ENCODE peak calls at places on chromosome 21, in five cellular contexts. W, D, S, P and G are unnamed samples.

GRCh38 chr21:42574234-42575027 is 60.8 kb downstream of the SLC37A1 start:
- DNase-seq in W (peak), D (no peak), S (no peak), P (peak), G (no peak)

GRCh38 chr21:43321111-43321510 is 105.8 kb downstream of the SIK1 start:
- DNase-seq in W (no peak), D (no peak), S (no peak), P (no peak), G (no peak)

GRCh38 chr21:36719614-36720013 is 20.7 kb downstream of the SIM2 start:
- DNase-seq in W (peak), D (no peak), S (no peak), P (no peak), G (no peak)

GRCh38 chr21:43312751-43313169 is 114.2 kb downstream of the SIK1 start:
- DNase-seq in W (peak), D (no peak), S (no peak), P (no peak), G (no peak)

GRCh38 chr21:38488640-38489282 is 9.5 kb downstream of the ERG start:
- DNase-seq in W (no peak), D (peak), S (no peak), P (peak), G (no peak)

GRCh38 chr21:46196733-46197132 is 12.5 kb upstream of the SPATC1L start:
- DNase-seq in W (no peak), D (no peak), S (no peak), P (no peak), G (no peak)

GRCh38 chr21:38244885-38245869 is 11.6 kb upstream of the KCNJ15 start:
- DNase-seq in W (no peak), D (peak), S (no peak), P (peak), G (peak)

GRCh38 chr21:40454057-40454456 is 392.9 kb downstream of the DSCAM start:
- DNase-seq in W (no peak), D (no peak), S (no peak), P (no peak), G (no peak)

GRCh38 chr21:38311765-38312164 is 55.0 kb downstream of the KCNJ15 start:
- DNase-seq in W (no peak), D (no peak), S (no peak), P (no peak), G (no peak)

GRCh38 chr21:27649323-27649722 is 682.4 kb upstream of the ADAMTS5 start:
- DNase-seq in W (no peak), D (no peak), S (no peak), P (peak), G (peak)

GRCh38 chr21:31873696-31874599 is 1.1 kb downstream of the HUNK start:
- DNase-seq in W (peak), D (peak), S (peak), P (no peak), G (no peak)
- TF ChIP-seq POLR2A in W (no peak), D (no peak), S (no peak), P (no peak), G (no peak)

GRCh38 chr21:44478124-44478800 is 23.0 kb downstream of the LRRC3 start:
- DNase-seq in W (no peak), D (no peak), S (no peak), P (no peak), G (no peak)
- TF ChIP-seq POLR2A in W (no peak), D (no peak), S (no peak), P (no peak), G (no peak)

GRCh38 chr21:35019631-35020032 is 29.5 kb downstream of the RUNX1 start:
- DNase-seq in W (peak), D (no peak), S (no peak), P (no peak), G (no peak)

GRCh38 chr21:35023396-35024070 is 25.6 kb downstream of the RUNX1 start:
- DNase-seq in W (no peak), D (no peak), S (no peak), P (no peak), G (no peak)

GRCh38 chr21:35021546-35021945 is 27.6 kb downstream of the RUNX1 start:
- DNase-seq in W (no peak), D (no peak), S (no peak), P (no peak), G (no peak)

GRCh38 chr21:35020902-35021301 is 28.2 kb downstream of the RUNX1 start:
- DNase-seq in W (no peak), D (no peak), S (no peak), P (no peak), G (no peak)

GRCh38 chr21:35020446-35020845 is 28.7 kb downstream of the RUNX1 start:
- DNase-seq in W (no peak), D (no peak), S (no peak), P (no peak), G (no peak)
- TF ChIP-seq POLR2A in W (no peak), D (no peak), S (no peak), P (no peak), G (no peak)

GRCh38 chr21:34667761-34668160 is 1.0 kb upstream of the CLIC6 start:
- DNase-seq in W (no peak), D (no peak), S (no peak), P (no peak), G (no peak)

GRCh38 chr21:34670220-34670961 is 1.6 kb downstream of the CLIC6 start:
- DNase-seq in W (peak), D (no peak), S (no peak), P (no peak), G (no peak)

GRCh38 chr21:34670962-34671348 is 2.2 kb downstream of the CLIC6 start:
- DNase-seq in W (no peak), D (no peak), S (no peak), P (no peak), G (no peak)

GRCh38 chr21:34668803-34669148 is at the start of gene CLIC6:
- DNase-seq in W (peak), D (no peak), S (peak), P (no peak), G (no peak)

DNA sequence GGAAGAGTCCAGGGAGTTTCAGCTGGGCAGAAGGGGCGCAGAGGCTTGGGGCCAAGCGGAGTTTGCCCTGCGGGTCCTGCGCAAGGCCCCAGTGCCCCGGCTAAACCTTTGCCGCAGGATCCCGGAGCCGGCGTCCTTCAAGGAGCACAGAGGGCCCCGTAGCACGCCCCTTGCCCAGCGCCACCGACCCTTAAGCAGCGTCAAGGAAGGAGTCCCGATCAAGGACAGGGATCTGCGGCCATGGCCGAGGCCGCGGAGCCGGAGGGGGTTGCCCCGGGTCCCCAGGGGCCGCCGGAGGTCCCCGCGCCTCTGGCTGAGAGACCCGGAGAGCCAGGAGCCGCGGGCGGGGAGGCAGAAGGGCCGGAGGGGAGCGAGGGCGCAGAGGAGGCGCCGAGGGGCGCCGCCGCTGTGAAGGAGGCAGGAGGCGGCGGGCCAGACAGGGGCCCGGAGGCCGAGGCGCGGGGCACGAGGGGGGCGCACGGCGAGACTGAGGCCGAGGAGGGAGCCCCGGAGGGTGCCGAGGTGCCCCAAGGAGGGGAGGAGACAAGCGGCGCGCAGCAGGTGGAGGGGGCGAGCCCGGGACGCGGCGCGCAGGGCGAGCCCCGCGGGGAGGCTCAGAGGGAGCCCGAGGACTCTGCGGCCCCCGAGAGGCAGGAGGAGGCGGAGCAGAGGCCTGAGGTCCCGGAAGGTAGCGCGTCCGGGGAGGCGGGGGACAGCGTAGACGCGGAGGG is 520 bp downstream of the CLIC6 start:
- DNase-seq in W (peak), D (no peak), S (no peak), P (no peak), G (no peak)
- TF ChIP-seq POLR2A in W (no peak), D (no peak), S (no peak), P (no peak), G (no peak)

GRCh38 chr21:29313662-29314408 is 15.1 kb downstream of the BACH1 start:
- DNase-seq in W (no peak), D (no peak), S (no peak), P (peak), G (no peak)
- TF ChIP-seq POLR2A in W (no peak), D (no peak), S (no peak), P (no peak), G (no peak)